ENCODE peak calls at places on chromosomes 2 and 18, in six cellular contexts. H, L, S, C, D and F are unnamed samples.

GRCh38 chr2:148065936-148066335 is 45.0 kb downstream of the MBD5 start:
- DNase-seq in H (no peak), C (no peak), S (no peak), D (no peak), L (no peak), F (no peak)

GRCh38 chr2:45554073-45554742 is 56.9 kb downstream of the SRBD1 start:
- DNase-seq in D (peak; percentile 6), H (peak; percentile 46), S (no peak), L (no peak), C (no peak), F (no peak)

GRCh38 chr2:165239826-165240618 is 808 bp downstream of the SCN2A start:
- DNase-seq in C (no peak), D (no peak), H (no peak), S (no peak), L (no peak), F (no peak)

GRCh38 chr18:3726241-3726951 is 276.4 kb downstream of the TGIF1 start:
- DNase-seq in S (no peak), L (no peak), H (no peak), C (no peak), D (no peak), F (no peak)

GRCh38 chr18:22169011-22169888 is at the start of gene GATA6:
- DNase-seq in C (no peak), D (peak; percentile 93), S (peak; percentile 74), H (peak; percentile 95), L (no peak), F (peak; percentile 70)

GRCh38 chr2:73081181-73081671 is 9.7 kb upstream of the SFXN5 start:
- DNase-seq in D (no peak), L (no peak), S (no peak), H (no peak), C (no peak), F (no peak)

GRCh38 chr2:138244400-138245001 is 257.1 kb upstream of the SPOPL start:
- DNase-seq in L (no peak), S (no peak), H (peak; percentile 39), C (no peak), D (peak; percentile 14), F (no peak)

GRCh38 chr2:100822587-100823248 is 2.8 kb downstream of the NPAS2 start:
- DNase-seq in H (peak; percentile 65), D (peak; percentile 59), L (no peak), C (no peak), S (no peak), F (no peak)

GRCh38 chr2:232325324-232326273 is 53.0 kb upstream of the ALPP start:
- DNase-seq in S (no peak), H (peak; percentile 38), D (no peak), C (no peak), L (peak; percentile 39), F (peak; percentile 84)

GRCh38 chr2:230678018-230678417 is 34.6 kb upstream of the CAB39 start:
- DNase-seq in L (no peak), D (no peak), H (no peak), C (no peak), S (no peak), F (no peak)